ENCODE peak calls at places on chromosomes 6 and 20, in six cellular contexts. R is mucosa of descending colon, D is fibroblast of the aortic adventitia, A is fibroblast of lung, O is lower leg skin, Q is fibroblast of mammary gland. I is an unnamed sample.

GRCh38 chr6:11358904-11359840 is 126.7 kb upstream of the NEDD9 start:
- DNase-seq in R (no peak), D (no peak), A (no peak), O (no peak), Q (no peak), I (peak)

GRCh38 chr6:92617726-92618125 is 801.6 kb downstream of the EPHA7 start:
- DNase-seq in R (no peak), D (no peak), A (no peak), O (no peak), Q (no peak), I (no peak)

GRCh38 chr6:156720739-156721714 is 56.2 kb upstream of the ARID1B start:
- DNase-seq in R (peak), D (peak), A (no peak), O (no peak), Q (no peak), I (peak)

GRCh38 chr6:79504372-79504771 is 32.9 kb downstream of the LCA5 start:
- DNase-seq in R (no peak), D (no peak), A (no peak), O (no peak), Q (no peak), I (no peak)

GRCh38 chr20:4898845-4899244 is 102.5 kb downstream of the SLC23A2 start:
- DNase-seq in R (no peak), D (no peak), A (no peak), O (no peak), Q (no peak), I (no peak)

GRCh38 chr6:5082487-5083306 is 2.4 kb upstream of the PPP1R3G start:
- DNase-seq in R (no peak), D (peak), A (peak), O (peak), Q (peak), I (peak)

GRCh38 chr20:24405810-24406209 is 63.6 kb upstream of the SYNDIG1 start:
- DNase-seq in R (no peak), D (no peak), A (no peak), O (no peak), Q (no peak), I (no peak)

GRCh38 chr6:14751645-14752173 is 494.2 kb upstream of the JARID2 start:
- DNase-seq in R (no peak), D (no peak), A (no peak), O (no peak), Q (no peak), I (no peak)

GRCh38 chr6:33276864-33277662 is at the start of gene B3GALT4:
- DNase-seq in R (peak), D (peak), A (peak), O (peak), Q (peak), I (peak)

GRCh38 chr20:51531141-51531710 is 11.3 kb downstream of the NFATC2 start:
- DNase-seq in R (no peak), D (no peak), A (no peak), O (no peak), Q (no peak), I (no peak)

GRCh38 chr6:38152620-38153019 is 333.1 kb downstream of the ZFAND3 start:
- DNase-seq in R (no peak), D (no peak), A (no peak), O (no peak), Q (no peak), I (no peak)

GRCh38 chr6:15793288-15793687 is 130.5 kb upstream of the DTNBP1 start:
- DNase-seq in R (no peak), D (peak), A (peak), O (no peak), Q (peak), I (peak)

GRCh38 chr6:111604259-111605099 is 1.2 kb downstream of the TRAF3IP2 start:
- DNase-seq in R (peak), D (peak), A (peak), O (peak), Q (peak), I (peak)

GRCh38 chr6:8277769-8278168 is 157.6 kb downstream of the SLC35B3 start:
- DNase-seq in R (no peak), D (no peak), A (no peak), O (no peak), Q (no peak), I (no peak)

GRCh38 chr6:138109042-138109997 is 2.1 kb upstream of the PERP start:
- DNase-seq in R (peak), D (peak), A (peak), O (peak), Q (peak), I (peak)

GRCh38 chr6:11317885-11318771 is 85.7 kb upstream of the NEDD9 start:
- DNase-seq in R (peak), D (peak), A (peak), O (no peak), Q (peak), I (peak)

GRCh38 chr20:58706150-58706892 is 13.7 kb downstream of the NPEPL1 start:
- DNase-seq in R (no peak), D (no peak), A (no peak), O (peak), Q (no peak), I (no peak)
- H3K4me3 ChIP-seq in R (no peak), D (no peak), A (no peak), O (no peak), Q (no peak), I (no peak)

GRCh38 chr6:44131880-44132279 is 4.5 kb downstream of the TMEM63B start:
- DNase-seq in R (peak), D (no peak), A (no peak), O (no peak), Q (no peak), I (no peak)

GRCh38 chr6:44127186-44128019 is at the start of the genes MRPL14 and TMEM63B:
- DNase-seq in R (peak), D (peak), A (peak), O (peak), Q (peak), I (peak)

GRCh38 chr6:44126320-44127149 is 717 bp downstream of the MRPL14 start:
- DNase-seq in R (peak), D (peak), A (peak), O (peak), Q (peak), I (peak)

GRCh38 chr6:44129841-44130322 is 2.5 kb downstream of the TMEM63B start:
- DNase-seq in R (no peak), D (no peak), A (no peak), O (no peak), Q (no peak), I (no peak)

GRCh38 chr6:44128020-44128917 is 915 bp downstream of the TMEM63B start:
- DNase-seq in R (peak), D (no peak), A (no peak), O (peak), Q (peak), I (peak)
- TF ChIP-seq CTCF in R (no peak), D (peak), A (no peak), O (no peak), Q (no peak), I (no peak)

GRCh38 chr6:36432151-36432633 is 10.5 kb downstream of the PXT1 start:
- DNase-seq in R (no peak), D (peak), A (no peak), O (no peak), Q (no peak), I (no peak)
- H3K4me3 ChIP-seq in R (no peak), D (no peak), A (no peak), O (no peak), Q (no peak), I (no peak)

DNA sequence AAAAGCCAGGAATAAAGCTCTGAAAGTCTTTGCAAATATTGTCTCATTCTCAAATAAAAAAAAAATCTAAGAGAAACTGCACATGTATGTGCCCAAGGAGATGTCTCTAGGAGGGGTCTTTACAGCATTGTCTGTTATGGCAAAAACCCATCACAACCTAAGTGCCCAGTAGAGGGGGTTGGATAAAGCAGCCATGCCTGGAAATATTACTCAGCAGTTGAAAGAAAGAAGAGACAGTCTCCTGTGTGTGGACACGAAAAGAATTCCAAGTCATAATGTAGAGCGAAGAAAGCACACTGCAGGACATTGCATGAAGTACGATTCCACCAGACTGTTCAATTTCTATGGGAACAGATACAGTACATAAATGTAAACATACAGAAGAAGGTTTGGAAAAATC is 7.3 kb upstream of the TGM2 start:
- DNase-seq in R (no peak), D (peak), A (no peak), O (no peak), Q (no peak), I (peak)
- TF ChIP-seq CTCF in R (no peak), D (peak), A (peak), O (no peak), Q (peak), I (peak)